ENCODE peak calls at places on chromosome 16, in six cellular contexts. F is H1, U is PC-3, B is fibroblast of lung, I is MM.1S, D is astrocyte. O is an unnamed sample.
A peak's percentile ranks its signal among the peaks of the same experiment; 100 is the strongest.

GRCh38 chr16:52569296-52569695 is 22.4 kb upstream of the TOX3 start:
- DNase-seq in F (no peak), U (no peak), B (no peak), I (no peak), D (no peak), O (no peak)

GRCh38 chr16:88803264-88803987 is at the start of gene CDT1:
- DNase-seq in F (no peak), U (peak; percentile 77), B (peak; percentile 79), I (peak; percentile 64), D (peak; percentile 32), O (peak; percentile 92)

GRCh38 chr16:85151603-85152413 is 39.5 kb upstream of the CIBAR2 start:
- DNase-seq in F (no peak), U (peak; percentile 27), B (peak; percentile 84), I (no peak), D (peak; percentile 69), O (no peak)

GRCh38 chr16:87919681-87919994 is 16.7 kb downstream of the CA5A start:
- DNase-seq in F (no peak), U (no peak), B (no peak), I (no peak), D (no peak), O (peak; percentile 42)

GRCh38 chr16:49543315-49543946 is 169.8 kb downstream of the C16orf78 start:
- DNase-seq in F (no peak), U (no peak), B (no peak), I (no peak), D (no peak), O (peak; percentile 72)

GRCh38 chr16:7057458-7057857 is 275.2 kb upstream of the RBFOX1 start:
- DNase-seq in F (no peak), U (no peak), B (no peak), I (no peak), D (no peak), O (no peak)

GRCh38 chr16:55569025-55569424 is 2.5 kb downstream of the CAPNS2 start:
- DNase-seq in F (no peak), U (no peak), B (peak; percentile 36), I (no peak), D (peak; percentile 75), O (no peak)

GRCh38 chr16:67936876-67937605 is 391 bp upstream of the PSMB10 start:
- DNase-seq in F (no peak), U (peak; percentile 50), B (no peak), I (peak; percentile 95), D (no peak), O (no peak)

GRCh38 chr16:85275533-85276249 is 163.4 kb upstream of the CIBAR2 start:
- DNase-seq in F (no peak), U (peak; percentile 59), B (peak; percentile 51), I (peak; percentile 9), D (no peak), O (peak; percentile 88)

GRCh38 chr16:75758215-75758614 is 31.9 kb upstream of the CPHXL start:
- DNase-seq in F (no peak), U (no peak), B (peak; percentile 35), I (no peak), D (peak; percentile 79), O (no peak)

GRCh38 chr16:52095466-52095865 is 451.5 kb downstream of the TOX3 start:
- DNase-seq in F (no peak), U (no peak), B (no peak), I (no peak), D (no peak), O (no peak)

GRCh38 chr16:8173111-8173644 is 417.1 kb downstream of the TMEM114 start:
- DNase-seq in F (peak; percentile 72), U (peak; percentile 68), B (peak; percentile 5), I (peak; percentile 28), D (peak; percentile 6), O (peak; percentile 92)

GRCh38 chr16:80976946-80977345 is 29.7 kb downstream of the CMC2 start:
- DNase-seq in F (no peak), U (no peak), B (no peak), I (no peak), D (no peak), O (no peak)

GRCh38 chr16:23060458-23061320 is 88.6 kb downstream of the USP31 start:
- DNase-seq in F (peak; percentile 9), U (peak; percentile 75), B (peak; percentile 79), I (peak; percentile 63), D (peak; percentile 40), O (peak; percentile 82)

GRCh38 chr16:81394416-81394815 is 50.2 kb upstream of the CMIP start:
- DNase-seq in F (no peak), U (no peak), B (no peak), I (no peak), D (no peak), O (no peak)

GRCh38 chr16:77946834-77947233 is 75.5 kb upstream of the CLEC3A start:
- DNase-seq in F (no peak), U (no peak), B (no peak), I (no peak), D (peak; percentile 40), O (peak; percentile 35)

GRCh38 chr16:67653131-67654068 is 6.7 kb downstream of the ACD start:
- DNase-seq in F (no peak), U (no peak), B (no peak), I (no peak), D (no peak), O (peak; percentile 51)

GRCh38 chr16:89198417-89199240 is 1.7 kb downstream of the SLC22A31 start:
- DNase-seq in F (no peak), U (no peak), B (no peak), I (no peak), D (no peak), O (no peak)

GRCh38 chr16:84055801-84056634 is 13.4 kb upstream of the SLC38A8 start:
- DNase-seq in F (no peak), U (no peak), B (no peak), I (no peak), D (no peak), O (no peak)

GRCh38 chr16:82756283-82756599 is 129.5 kb downstream of the CDH13 start:
- DNase-seq in F (no peak), U (no peak), B (peak; percentile 18), I (no peak), D (peak; percentile 57), O (no peak)

GRCh38 chr16:13957197-13958078 is 37.5 kb downstream of the ERCC4 start:
- DNase-seq in F (no peak), U (peak; percentile 88), B (peak; percentile 99), I (peak; percentile 80), D (peak; percentile 97), O (peak; percentile 28)

GRCh38 chr16:50635505-50636392 is 45.4 kb downstream of the SNX20 start:
- DNase-seq in F (no peak), U (no peak), B (no peak), I (no peak), D (no peak), O (no peak)

GRCh38 chr16:74169687-74170522 is 126.7 kb upstream of the PSMD7 start:
- DNase-seq in F (no peak), U (peak; percentile 2), B (peak; percentile 97), I (no peak), D (no peak), O (no peak)

GRCh38 chr16:86502856-86503748 is 7.2 kb upstream of the FOXF1 start:
- DNase-seq in F (no peak), U (no peak), B (peak; percentile 48), I (no peak), D (no peak), O (peak; percentile 52)
- TF ChIP-seq EZH2 in F (peak; percentile 26), U (no peak), B (no peak), I (no peak), D (peak; percentile 58), O (peak; percentile 94)

DNA sequence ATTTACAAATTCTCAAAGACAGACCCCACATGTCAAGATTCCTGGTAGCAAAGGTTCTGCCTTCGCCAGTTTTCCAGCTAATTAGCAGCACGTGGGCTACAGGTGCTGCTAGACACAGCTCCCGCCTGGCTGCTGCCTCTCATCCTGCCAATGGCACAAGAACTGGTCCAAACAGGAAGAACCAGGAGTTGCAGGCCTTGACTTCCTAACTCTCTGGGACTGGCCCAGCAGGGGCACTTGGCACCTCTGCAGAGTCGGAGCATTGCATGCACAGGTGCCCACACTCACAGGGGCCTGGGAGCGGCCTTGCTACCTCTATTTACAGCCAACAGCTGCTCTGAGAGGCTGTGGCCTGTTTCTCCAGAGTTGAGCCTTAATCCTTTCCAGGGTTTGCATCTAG is 39.6 kb downstream of the TK2 start:
- DNase-seq in F (no peak), U (no peak), B (no peak), I (no peak), D (no peak), O (no peak)
- H3K79me2 ChIP-seq in F (no peaks in the 10 kb centered on the region), U (no peaks in the 10 kb centered on the region), B (no peaks in the 10 kb centered on the region), I (peaks cover 3% of the 10 kb centered on the region), D (no peaks in the 10 kb centered on the region), O (no peaks in the 10 kb centered on the region)

GRCh38 chr16:73071131-73071940 is 23.4 kb upstream of the ZFHX3 start:
- DNase-seq in F (no peak), U (peak; percentile 2), B (peak; percentile 49), I (no peak), D (peak; percentile 56), O (peak; percentile 73)
- H3K9ac ChIP-seq in F (no peak overlapping the region), U (peak overlapping the region; percentile 30), B (peak overlapping the region; percentile 45), I (no peak overlapping the region), D (peak overlapping the region; percentile 53), O (no peak overlapping the region)

GRCh38 chr16:3174618-3175148 is 13.3 kb upstream of the OR1F1 start:
- DNase-seq in F (no peak), U (no peak), B (no peak), I (no peak), D (no peak), O (no peak)

GRCh38 chr16:3171855-3172593 is 16.0 kb upstream of the OR1F1 start:
- DNase-seq in F (no peak), U (no peak), B (no peak), I (peak; percentile 44), D (peak; percentile 49), O (peak; percentile 49)

GRCh38 chr16:3173892-3174617 is 13.9 kb upstream of the OR1F1 start:
- DNase-seq in F (no peak), U (peak; percentile 49), B (no peak), I (peak; percentile 87), D (no peak), O (peak; percentile 87)

GRCh38 chr16:3171181-3171854 is 16.7 kb upstream of the OR1F1 start:
- DNase-seq in F (no peak), U (no peak), B (no peak), I (peak; percentile 72), D (no peak), O (peak; percentile 47)

DNA sequence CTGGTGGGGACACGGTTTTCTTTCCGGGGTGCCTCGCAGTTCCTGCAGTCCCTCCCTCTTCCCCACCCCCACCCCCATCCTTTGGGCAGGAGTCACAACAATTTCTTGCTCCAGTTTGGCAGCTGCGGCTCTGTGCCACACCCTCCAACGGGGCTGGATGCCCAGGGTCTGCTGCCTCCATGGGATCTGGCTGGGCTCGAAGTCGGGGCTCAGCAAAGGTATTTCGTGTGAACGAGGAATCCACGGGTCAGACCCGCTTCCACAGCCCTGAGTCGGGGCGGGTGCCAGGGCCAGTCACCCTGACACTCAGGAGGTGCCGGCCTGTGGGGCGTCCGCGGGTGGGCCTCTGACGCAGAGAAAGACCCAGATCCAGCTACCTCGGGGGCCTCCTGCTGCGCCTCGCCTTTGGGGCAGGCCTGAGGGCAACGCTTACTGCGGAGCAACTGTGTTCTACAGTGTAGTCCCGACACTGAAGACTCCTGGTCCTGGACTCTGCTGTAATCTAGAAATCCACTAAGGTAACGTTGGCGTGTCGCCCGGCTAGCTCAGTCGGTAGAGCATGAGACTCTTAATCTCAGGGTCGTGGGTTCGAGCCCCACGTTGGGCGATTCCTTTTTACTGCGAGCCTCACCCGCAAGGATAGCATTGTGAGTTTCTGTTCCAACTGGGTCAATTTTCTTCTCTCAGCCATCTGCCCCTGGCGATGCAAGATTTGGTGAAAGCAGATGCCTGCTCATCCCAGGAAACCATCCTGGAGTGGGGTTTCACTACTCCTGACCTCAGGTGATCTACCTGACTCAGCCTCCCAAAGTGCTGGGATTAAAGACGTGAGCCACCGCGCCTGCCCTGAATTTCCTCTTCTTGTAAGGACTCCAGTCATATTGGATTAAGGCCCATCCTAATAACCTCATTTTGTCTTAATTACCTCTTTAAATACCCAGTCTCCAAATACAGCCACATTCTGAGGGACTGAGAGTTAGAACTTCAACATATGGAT is 12.5 kb upstream of the OR1F1 start:
- DNase-seq in F (no peak), U (peak; percentile 63), B (no peak), I (no peak), D (no peak), O (peak; percentile 53)
- TF ChIP-seq EZH2 in F (no peak), U (no peak), B (no peak), I (no peak), D (peak; percentile 25), O (no peak)

O was measured in neural progenitor cell.